ENCODE peak calls at places on chromosomes 3 and 15, in seven cellular contexts. L, U, K, P, M, A and S are unnamed samples.
A peak's percentile ranks its signal among the peaks of the same experiment; 100 is the strongest.

GRCh38 chr15:28271697-28272250 is 50.2 kb downstream of the HERC2 start:
- DNase-seq in L (no peak), U (no peak), K (no peak), P (no peak), M (no peak), A (no peak), S (no peak)

GRCh38 chr15:40038654-40039543 is at the start of gene SRP14:
- DNase-seq in L (peak; percentile 90), U (peak; percentile 93), K (peak; percentile 98), P (peak; percentile 68), M (peak; percentile 89), A (peak; percentile 96), S (peak; percentile 94)

GRCh38 chr3:154602241-154602640 is 172.3 kb upstream of the GPR149 start:
- DNase-seq in L (no peak), U (no peak), K (no peak), P (no peak), M (no peak), A (no peak), S (no peak)

GRCh38 chr15:84714816-84715215 is 1.1 kb downstream of the SEC11A start:
- DNase-seq in L (no peak), U (no peak), K (no peak), P (no peak), M (no peak), A (no peak), S (no peak)

GRCh38 chr15:99537344-99537743 is 28.4 kb upstream of the MEF2A start:
- DNase-seq in L (no peak), U (no peak), K (no peak), P (no peak), M (no peak), A (no peak), S (no peak)

GRCh38 chr3:171186383-171186782 is 159.9 kb upstream of the SLC2A2 start:
- DNase-seq in L (no peak), U (no peak), K (no peak), P (no peak), M (no peak), A (no peak), S (no peak)

GRCh38 chr15:51172190-51172589 is 77.5 kb upstream of the TNFAIP8L3 start:
- DNase-seq in L (no peak), U (peak; percentile 62), K (no peak), P (peak; percentile 8), M (no peak), A (no peak), S (no peak)

GRCh38 chr15:33032053-33032452 is 162.5 kb downstream of the FMN1 start:
- DNase-seq in L (no peak), U (peak; percentile 51), K (no peak), P (no peak), M (no peak), A (no peak), S (no peak)

GRCh38 chr3:78839710-78840109 is 928.1 kb downstream of the ROBO1 start:
- DNase-seq in L (no peak), U (peak; percentile 13), K (no peak), P (no peak), M (no peak), A (no peak), S (no peak)

GRCh38 chr3:49388416-49388815 is 23.4 kb downstream of the RHOA start:
- DNase-seq in L (no peak), U (no peak), K (no peak), P (no peak), M (no peak), A (no peak), S (no peak)
- H3K27ac ChIP-seq in L (no peak overlapping the region), U (peak overlapping the region; percentile 28), K (no peak overlapping the region), P (no peak overlapping the region), M (no peak overlapping the region), A (no peak overlapping the region), S (no peak overlapping the region)

DNA sequence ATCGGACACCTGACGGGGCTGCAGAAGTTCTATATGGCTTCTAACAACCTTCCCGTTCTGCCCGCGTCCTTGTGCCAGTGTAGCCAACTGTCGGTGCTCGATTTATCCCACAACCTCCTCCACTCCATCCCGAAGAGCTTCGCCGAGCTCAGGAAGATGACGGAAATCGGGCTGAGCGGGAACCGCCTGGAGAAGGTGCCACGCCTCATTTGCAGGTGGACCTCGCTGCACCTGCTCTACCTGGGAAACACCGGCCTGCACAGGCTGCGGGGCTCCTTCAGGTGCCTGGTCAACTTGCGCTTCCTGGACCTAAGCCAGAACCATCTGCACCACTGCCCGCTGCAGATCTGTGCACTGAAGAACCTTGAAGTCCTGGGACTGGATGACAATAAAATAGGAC is 9.8 kb upstream of the LRRC34 start:
- DNase-seq in L (no peak), U (no peak), K (no peak), P (no peak), M (no peak), A (no peak), S (no peak)
- H3K27ac ChIP-seq in L (no peak overlapping the region), U (no peak overlapping the region), K (no peak overlapping the region), P (no peak overlapping the region), M (no peak overlapping the region), A (no peak overlapping the region), S (no peak overlapping the region)

DNA sequence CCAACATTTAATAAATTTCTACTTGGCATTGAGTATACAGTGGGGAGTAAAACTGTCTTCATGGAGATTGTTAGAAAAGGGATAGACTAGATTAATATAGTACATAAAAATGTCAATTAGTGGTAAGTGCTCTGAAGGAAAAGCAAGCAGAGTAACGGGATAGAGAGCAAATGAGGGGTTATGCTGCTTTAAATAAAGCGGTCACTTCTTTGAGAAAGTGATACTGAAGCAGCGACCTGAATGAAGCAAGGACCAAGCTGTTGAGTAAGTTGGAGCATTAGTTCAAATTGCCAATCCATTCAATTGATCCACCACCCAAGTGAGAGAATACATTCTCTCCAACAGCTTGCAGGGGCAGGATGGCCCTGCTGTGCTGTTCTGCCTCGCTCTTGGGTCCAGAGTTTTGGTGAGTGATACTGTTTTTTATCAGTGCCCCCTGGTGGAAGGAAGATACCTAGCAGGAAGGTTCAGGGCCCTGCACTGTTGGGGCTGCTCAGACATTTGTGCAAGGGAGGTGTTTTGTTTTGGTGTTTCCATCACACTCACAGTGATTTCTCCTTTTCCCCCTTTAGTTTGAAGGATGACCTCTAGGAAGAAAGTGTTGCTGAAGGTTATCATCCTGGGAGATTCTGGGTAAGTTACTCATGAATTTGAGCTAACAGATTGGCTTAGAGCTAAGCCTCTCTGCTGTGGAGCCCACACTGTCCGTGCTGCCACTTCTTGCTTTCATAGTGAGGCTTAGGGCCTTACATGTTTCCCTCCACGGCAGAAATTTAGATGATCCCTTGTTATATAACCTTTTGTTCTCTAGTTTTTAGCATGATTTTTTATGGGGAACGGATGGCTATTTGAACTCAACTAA is 69.0 kb downstream of the RAB7A start:
- DNase-seq in L (peak; percentile 41), U (peak; percentile 67), K (peak; percentile 88), P (peak; percentile 16), M (peak; percentile 57), A (no peak), S (peak; percentile 33)
- H3K27ac ChIP-seq in L (no peak overlapping the region), U (peak overlapping the region; percentile 40), K (peak overlapping the region; percentile 19), P (no peak overlapping the region), M (no peak overlapping the region), A (no peak overlapping the region), S (peak overlapping the region; percentile 59)

GRCh38 chr3:40524222-40524570 is 564 bp upstream of the ZNF621 start:
- DNase-seq in L (no peak), U (peak; percentile 19), K (no peak), P (no peak), M (no peak), A (no peak), S (no peak)
- H3K27ac ChIP-seq in L (peak overlapping the region; percentile 86), U (peak overlapping the region; percentile 87), K (peak overlapping the region; percentile 85), P (peak overlapping the region; percentile 80), M (peak overlapping the region; percentile 80), A (peak overlapping the region; percentile 81), S (peak overlapping the region; percentile 94)